ENCODE peak calls at places on chromosomes 11 and 22, in six cellular contexts. R, Z, F, D, B and X are unnamed samples.

GRCh38 chr22:50189849-50190181 is 4.1 kb downstream of the TRABD start:
- DNase-seq in D (no peak), B (no peak), R (no peak), Z (no peak), F (no peak), X (no peak)

GRCh38 chr11:102666331-102666957 is 39.1 kb downstream of the MMP27 start:
- DNase-seq in R (peak; percentile 18), B (peak; percentile 24), D (peak; percentile 37), F (no peak), Z (no peak), X (no peak)

GRCh38 chr11:101880208-101880607 is 34.6 kb upstream of the CEP126 start:
- DNase-seq in Z (no peak), D (peak; percentile 72), B (peak; percentile 12), R (no peak), F (no peak), X (no peak)

GRCh38 chr22:25745341-25746011 is 3.5 kb downstream of the MYO18B start:
- DNase-seq in R (no peak), Z (no peak), F (no peak), D (no peak), B (no peak), X (no peak)

GRCh38 chr11:130710442-130711101 is 205.7 kb downstream of the SNX19 start:
- DNase-seq in B (no peak), F (no peak), R (no peak), D (no peak), Z (no peak), X (no peak)

GRCh38 chr11:112285918-112286317 is 25.3 kb upstream of the PLET1 start:
- DNase-seq in R (no peak), F (no peak), D (no peak), Z (no peak), B (no peak), X (no peak)

GRCh38 chr11:118277312-118277711 is 13.2 kb upstream of the MPZL2 start:
- DNase-seq in F (no peak), D (peak; percentile 44), B (no peak), Z (no peak), R (no peak), X (no peak)

GRCh38 chr11:2860636-2861035 is 24.9 kb downstream of the CDKN1C start:
- DNase-seq in F (no peak), D (no peak), Z (no peak), R (no peak), B (peak; percentile 76), X (no peak)

GRCh38 chr11:125886997-125887372 is 483 bp upstream of the HYLS1 start:
- DNase-seq in F (no peak), B (peak; percentile 19), Z (no peak), D (no peak), R (peak; percentile 38), X (peak; percentile 73)

GRCh38 chr22:49856343-49856742 is 2.7 kb downstream of the ZBED4 start:
- DNase-seq in Z (no peak), F (no peak), R (no peak), D (no peak), B (peak; percentile 45), X (no peak)

GRCh38 chr11:2534957-2535672 is 90.3 kb downstream of the KCNQ1 start:
- DNase-seq in D (no peak), F (no peak), Z (peak; percentile 31), R (no peak), B (peak; percentile 11), X (peak; percentile 49)

GRCh38 chr11:31441296-31441695 is 68.1 kb downstream of the IMMP1L start:
- DNase-seq in R (no peak), D (no peak), F (no peak), B (no peak), Z (no peak), X (no peak)

GRCh38 chr22:23377767-23378166 is 197.5 kb downstream of the BCR start:
- DNase-seq in B (no peak), D (no peak), R (no peak), F (no peak), Z (no peak), X (no peak)

GRCh38 chr11:68900835-68901381 is 2.7 kb downstream of the MRPL21 start:
- DNase-seq in D (no peak), B (no peak), R (no peak), Z (no peak), F (no peak), X (no peak)

GRCh38 chr11:68905421-68906360 is 2.0 kb downstream of the IGHMBP2 start:
- DNase-seq in D (no peak), R (no peak), B (no peak), Z (peak; percentile 63), F (no peak), X (no peak)

GRCh38 chr11:68903288-68903630 is 373 bp downstream of the MRPL21 start:
- DNase-seq in B (no peak), F (no peak), D (no peak), Z (no peak), R (no peak), X (no peak)

GRCh38 chr11:68904458-68904847 is 762 bp downstream of the IGHMBP2 start:
- DNase-seq in R (no peak), Z (no peak), F (no peak), B (no peak), D (no peak), X (peak; percentile 38)

DNA sequence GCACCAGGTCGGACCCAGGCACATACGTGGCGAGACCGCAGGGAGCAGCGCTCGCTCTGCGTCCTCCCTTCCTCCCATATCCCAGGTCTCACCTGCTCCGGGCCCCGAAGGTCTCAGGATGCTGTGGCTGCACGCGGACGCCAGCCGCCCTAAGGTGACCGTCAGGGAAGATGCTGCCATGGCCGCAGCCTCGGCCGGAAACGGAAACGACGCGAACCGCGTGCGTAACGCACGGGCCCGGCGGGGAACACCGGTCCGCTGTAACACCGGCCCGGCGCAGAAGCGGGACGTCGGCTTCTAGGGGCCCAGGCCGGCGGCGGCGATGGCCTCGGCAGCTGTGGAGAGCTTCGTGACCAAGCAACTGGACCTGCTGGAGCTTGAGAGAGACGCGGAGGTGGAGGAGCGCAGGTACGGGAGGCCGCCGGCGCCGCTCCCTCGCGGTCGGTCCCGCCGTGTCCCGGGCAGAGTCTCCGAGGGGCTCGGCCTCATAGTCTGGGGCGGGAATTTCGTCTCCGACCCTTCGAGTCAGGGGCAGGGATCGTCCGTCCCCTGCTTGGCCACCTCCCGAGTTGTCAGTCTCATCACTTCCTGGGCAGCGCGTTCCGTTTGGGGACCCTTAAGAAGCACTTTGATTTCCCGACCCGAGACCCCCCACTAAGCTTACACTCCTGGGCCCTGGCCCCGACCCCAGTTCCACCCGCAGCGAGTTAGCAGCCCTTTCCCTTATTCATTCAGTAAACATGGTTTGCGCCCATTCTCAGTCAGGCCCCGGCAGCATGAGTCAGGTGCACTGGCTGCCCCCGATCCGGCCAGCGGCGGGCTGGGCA is at the start of the genes IGHMBP2 and MRPL21:
- DNase-seq in R (peak; percentile 90), B (peak; percentile 84), D (peak; percentile 70), Z (peak; percentile 88), F (no peak), X (peak; percentile 86)
- TF ChIP-seq POLR2A in R (peak; percentile 92), B (peak; percentile 14), D (peak; percentile 79), Z (peak; percentile 34), F (peak; percentile 37), X (peak; percentile 73)

GRCh38 chr11:85854557-85855340 is 434 bp upstream of the CCDC83 start:
- DNase-seq in F (no peak), D (peak; percentile 72), B (peak; percentile 91), R (peak; percentile 93), Z (peak; percentile 91), X (peak; percentile 94)
- TF ChIP-seq POLR2A in F (no peak), D (no peak), B (no peak), R (peak; percentile 27), Z (no peak), X (no peak)

GRCh38 chr11:6927030-6927617 is 898 bp downstream of the ZNF215 start:
- DNase-seq in F (no peak), R (no peak), B (no peak), D (peak; percentile 10), Z (no peak), X (no peak)
- TF ChIP-seq POLR2A in F (no peak), R (no peak), B (no peak), D (no peak), Z (no peak), X (no peak)

DNA sequence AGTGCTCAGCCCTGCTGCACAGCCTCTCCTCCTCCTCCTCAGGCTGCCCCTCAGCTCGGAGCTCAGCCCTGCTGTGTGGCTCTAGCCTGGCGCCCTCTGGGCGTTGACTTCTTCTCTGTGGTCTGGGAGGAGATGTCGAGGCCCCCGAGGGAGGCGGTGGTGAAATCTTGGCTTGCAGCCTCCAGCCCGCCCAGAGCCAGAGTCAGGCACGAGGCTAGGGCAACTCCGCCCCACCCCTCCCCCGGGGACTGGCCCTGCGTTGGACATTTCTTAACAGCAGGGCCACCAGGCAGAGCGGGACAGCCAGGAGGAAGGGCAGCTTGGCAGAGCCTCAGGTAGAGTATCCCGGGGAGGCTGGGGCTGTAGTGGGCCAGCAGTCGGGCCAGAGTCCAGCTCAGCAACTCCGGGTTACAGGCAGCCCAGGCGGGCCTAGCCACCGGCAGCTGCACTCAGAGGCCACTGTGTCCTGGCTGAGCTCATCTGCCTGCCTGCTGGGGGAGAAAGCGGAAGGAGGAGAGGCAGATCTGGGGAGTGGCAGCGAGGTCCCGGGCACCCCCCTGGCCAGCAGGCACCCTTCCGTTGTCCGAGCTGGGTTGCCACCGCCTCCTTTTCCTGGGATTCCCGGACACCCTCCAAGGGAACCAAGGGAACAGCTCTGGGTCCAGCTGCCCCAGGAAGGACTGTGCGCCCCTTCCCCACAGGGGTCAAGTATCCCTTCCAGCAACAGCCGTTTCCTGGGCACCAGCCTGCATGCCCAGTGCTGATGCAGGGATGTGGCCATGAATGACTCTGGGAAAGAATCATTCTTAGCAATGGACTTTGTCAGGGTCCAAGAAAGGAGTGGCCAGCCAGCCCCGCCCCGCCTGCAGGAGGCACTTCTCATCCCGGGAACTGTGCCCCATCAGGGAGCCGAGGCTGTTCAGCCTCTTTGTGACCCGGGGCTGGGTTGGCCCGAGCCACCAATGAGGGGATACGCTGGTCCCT is at the start of gene ALDH3B1:
- DNase-seq in D (peak; percentile 60), F (no peak), B (peak; percentile 95), R (no peak), Z (peak; percentile 98), X (peak; percentile 94)
- TF ChIP-seq POLR2A in D (peak; percentile 38), F (no peak), B (peak; percentile 64), R (no peak), Z (peak; percentile 83), X (peak; percentile 39)

GRCh38 chr11:65425971-65426838 is 3.6 kb downstream of the NEAT1 start:
- DNase-seq in D (peak; percentile 42), B (peak; percentile 47), F (no peak), R (no peak), Z (peak; percentile 41), X (no peak)

GRCh38 chr11:65429069-65429681 is 6.6 kb downstream of the NEAT1 start:
- DNase-seq in B (peak; percentile 66), R (no peak), F (no peak), D (no peak), Z (peak; percentile 61), X (no peak)

GRCh38 chr11:65428578-65429068 is 6.0 kb downstream of the NEAT1 start:
- DNase-seq in B (peak; percentile 73), Z (peak; percentile 61), F (no peak), D (no peak), R (no peak), X (no peak)

GRCh38 chr11:65426839-65427690 is 4.5 kb downstream of the NEAT1 start:
- DNase-seq in B (peak; percentile 79), D (peak; percentile 61), F (no peak), R (no peak), Z (peak; percentile 75), X (no peak)

GRCh38 chr11:65427691-65428577 is 5.3 kb downstream of the NEAT1 start:
- DNase-seq in B (peak; percentile 75), D (peak; percentile 39), F (no peak), Z (peak; percentile 62), R (no peak), X (peak; percentile 35)
- TF ChIP-seq POLR2A in B (no peak), D (peak; percentile 78), F (no peak), Z (peak; percentile 75), R (peak; percentile 85), X (peak; percentile 57)